ENCODE peak calls at places on chromosomes 16 and 17, in seven cellular contexts. E, C, G, L, Q, J and P are unnamed samples.

GRCh38 chr16:86772671-86773338 is 194.5 kb downstream of the FOXL1 start:
- DNase-seq in C (peak; percentile 36), J (no peak), E (peak; percentile 78), L (no peak), G (no peak), Q (no peak), P (no peak)

GRCh38 chr17:48639982-48640857 is 14.1 kb upstream of the HOXB9 start:
- DNase-seq in G (no peak), C (no peak), L (no peak), E (no peak), Q (no peak), J (no peak), P (no peak)

GRCh38 chr17:45110676-45111611 is 21.4 kb downstream of the PLCD3 start:
- DNase-seq in L (no peak), E (no peak), C (no peak), G (no peak), Q (peak; percentile 36), J (no peak), P (no peak)

GRCh38 chr16:86261379-86261778 is 248.9 kb upstream of the FOXF1 start:
- DNase-seq in L (no peak), E (peak; percentile 11), G (no peak), J (peak; percentile 44), C (no peak), Q (no peak), P (no peak)

GRCh38 chr16:11976850-11977205 is 294 bp downstream of the SNX29 start:
- DNase-seq in J (no peak), C (no peak), L (no peak), G (no peak), Q (no peak), E (no peak), P (no peak)

GRCh38 chr17:21463779-21464407 is 87.7 kb downstream of the KCNJ12 start:
- DNase-seq in C (peak; percentile 63), L (no peak), Q (no peak), G (no peak), E (no peak), J (no peak), P (no peak)

GRCh38 chr17:60640503-60640902 is 37.1 kb upstream of the BCAS3 start:
- DNase-seq in L (no peak), J (peak; percentile 49), E (no peak), Q (no peak), C (peak; percentile 45), G (no peak), P (no peak)

GRCh38 chr17:72452286-72453173 is 331.7 kb downstream of the SOX9 start:
- DNase-seq in L (no peak), G (no peak), Q (no peak), E (no peak), J (peak; percentile 52), C (no peak), P (no peak)

GRCh38 chr17:7294614-7295153 is at the start of gene YBX2:
- DNase-seq in E (no peak), C (peak; percentile 92), J (peak; percentile 89), L (no peak), G (peak; percentile 85), Q (peak; percentile 97), P (no peak)

DNA sequence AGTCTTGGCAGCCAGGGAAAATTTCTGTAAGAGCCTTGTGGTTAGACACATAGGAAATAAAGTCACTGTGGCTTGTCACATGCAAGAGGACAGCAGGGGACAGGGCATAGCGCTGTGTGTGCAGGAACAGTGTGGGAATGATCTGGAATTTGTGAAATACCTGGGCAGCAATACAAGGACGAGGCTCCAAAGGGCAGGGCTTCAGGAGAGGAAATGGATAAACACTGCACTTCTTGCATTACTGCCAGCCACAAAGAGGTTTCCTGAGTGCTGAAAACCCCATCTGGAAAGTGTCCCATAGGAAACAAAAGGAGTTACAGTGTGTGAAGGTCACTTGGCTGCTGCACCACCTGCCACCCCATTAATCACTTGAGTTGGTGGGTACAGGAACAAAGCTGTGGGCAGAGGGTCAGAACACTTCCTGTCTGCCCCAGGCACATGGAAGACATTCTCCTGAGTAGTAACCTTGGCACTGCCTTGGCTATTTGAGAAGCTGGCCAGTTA is 12.1 kb upstream of the HP start:
- DNase-seq in E (no peak), C (no peak), L (no peak), J (no peak), Q (no peak), G (no peak), P (no peak)
- H3K27ac ChIP-seq in E (no peak overlapping the region), C (no peak overlapping the region), L (no peak overlapping the region), J (no peak overlapping the region), Q (no peak overlapping the region), G (no peak overlapping the region), P (no peak overlapping the region)

DNA sequence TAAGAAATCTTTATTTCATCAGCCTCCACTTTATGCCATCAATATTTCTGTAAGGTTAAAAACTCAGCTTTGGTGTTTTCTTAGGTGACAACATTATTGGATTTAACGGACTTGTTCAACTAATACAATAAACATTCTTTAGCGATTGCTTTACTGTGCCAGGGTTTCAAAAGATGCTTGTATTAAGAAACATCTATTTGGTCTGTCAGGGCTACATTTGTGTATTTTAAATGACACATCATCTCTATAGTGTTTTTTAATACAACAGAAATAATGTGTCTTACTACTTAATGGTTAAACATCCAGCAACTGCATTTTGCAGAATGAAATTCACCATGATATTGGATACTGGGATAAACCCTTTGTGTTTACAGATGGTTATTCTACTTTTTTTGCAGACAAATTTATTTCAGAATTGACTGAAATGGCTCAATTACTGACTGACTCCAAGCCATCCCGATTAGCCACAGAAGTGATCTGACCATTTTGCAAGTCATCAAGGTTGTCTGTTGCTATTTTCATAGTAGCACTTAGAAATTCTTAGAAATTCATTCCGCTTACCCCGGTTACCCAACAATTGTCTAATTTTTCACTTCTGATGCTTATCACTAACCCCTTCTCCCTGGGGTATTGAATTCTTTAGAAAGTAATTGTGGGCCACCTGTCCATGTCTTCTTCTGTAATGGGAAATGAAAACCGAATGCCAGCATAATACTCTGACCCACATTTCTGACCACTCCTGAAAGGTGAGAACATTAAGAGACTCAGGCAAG is 63.7 kb downstream of the HS3ST3A1 start:
- DNase-seq in J (no peak), C (no peak), Q (no peak), G (no peak), L (no peak), E (no peak), P (no peak)
- H3K27ac ChIP-seq in J (no peak overlapping the region), C (no peak overlapping the region), Q (no peak overlapping the region), G (no peak overlapping the region), L (no peak overlapping the region), E (no peak overlapping the region), P (no peak overlapping the region)

GRCh38 chr17:16019347-16019746 is 19.7 kb downstream of the TTC19 start:
- DNase-seq in J (no peak), E (no peak), G (no peak), L (no peak), C (no peak), Q (no peak), P (no peak)

DNA sequence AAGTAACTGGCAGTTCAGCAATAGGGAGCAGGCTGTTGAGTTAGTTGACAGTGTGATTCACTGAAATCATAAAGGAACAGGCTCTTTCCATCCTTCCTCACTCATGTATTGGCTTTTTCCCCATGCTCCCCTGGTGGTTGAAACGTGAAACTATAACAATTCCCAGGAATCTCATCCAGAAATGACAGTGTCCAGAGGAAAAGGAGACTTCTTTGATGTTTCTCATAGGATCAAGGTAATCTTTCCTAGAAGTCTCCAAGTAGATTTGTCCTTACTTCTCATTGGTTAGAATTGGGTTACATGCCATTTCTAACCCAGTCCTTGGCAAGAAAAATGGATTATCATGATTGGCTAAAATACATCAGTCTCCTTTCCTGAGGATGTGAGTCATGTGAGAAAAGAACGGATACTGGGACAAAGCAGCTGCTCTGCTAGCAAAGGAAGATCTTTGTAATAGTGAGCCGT is 14.4 kb downstream of the TTC19 start:
- DNase-seq in C (peak; percentile 45), J (peak; percentile 78), Q (peak; percentile 50), E (peak; percentile 65), G (no peak), L (no peak), P (no peak)
- H3K27ac ChIP-seq in C (no peak overlapping the region), J (no peak overlapping the region), Q (peak overlapping the region; percentile 20), E (peak overlapping the region; percentile 41), G (no peak overlapping the region), L (no peak overlapping the region), P (peak overlapping the region; percentile 48)

DNA sequence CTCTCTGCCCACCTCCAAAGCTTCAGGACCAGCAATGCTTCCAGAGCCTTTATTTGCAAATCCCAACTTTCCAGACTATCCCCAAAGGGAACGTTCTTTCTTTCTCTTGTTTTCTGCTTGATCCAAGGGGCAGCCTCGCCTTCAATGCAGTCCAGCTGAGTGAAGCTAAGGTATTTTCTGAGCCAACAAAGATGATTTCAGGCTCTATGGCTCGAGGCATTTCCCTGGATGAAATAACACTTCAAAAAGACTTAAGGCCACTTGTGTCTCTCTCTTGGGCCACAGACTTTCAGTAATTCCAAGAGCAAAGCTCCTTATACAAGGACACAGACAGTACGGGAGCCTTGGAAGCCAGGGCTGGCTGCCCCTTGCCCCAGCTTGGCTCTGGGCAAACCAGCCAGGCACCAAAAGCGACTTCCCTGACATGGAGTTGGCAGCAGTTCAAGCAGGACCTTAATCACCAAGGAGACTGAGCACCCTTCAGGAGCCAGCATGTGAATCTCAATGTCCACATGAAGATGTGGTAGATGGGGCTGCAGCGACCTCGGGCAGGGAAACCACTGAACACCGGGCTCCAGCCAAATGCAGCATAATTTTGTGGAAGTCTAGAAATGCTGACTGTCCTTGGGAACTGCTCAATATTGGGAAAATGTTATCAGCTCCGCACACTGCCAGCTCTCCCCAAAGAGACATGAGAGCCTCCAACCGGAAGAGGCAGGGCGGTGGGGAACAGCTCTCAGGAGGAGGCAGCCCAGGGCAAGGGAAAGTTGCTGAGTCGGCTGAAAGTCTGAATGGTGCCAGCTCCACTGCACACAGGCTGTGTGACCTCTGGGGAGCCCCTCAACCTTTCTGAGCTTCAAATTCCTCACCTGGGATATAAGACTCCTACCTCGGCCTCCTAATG is 39.0 kb downstream of the TK2 start:
- DNase-seq in Q (no peak), G (peak; percentile 66), E (no peak), C (no peak), J (peak; percentile 35), L (peak; percentile 70), P (no peak)
- H3K27ac ChIP-seq in Q (peak overlapping the region; percentile 74), G (peak overlapping the region; percentile 58), E (no peak overlapping the region), C (no peak overlapping the region), J (peak overlapping the region; percentile 97), L (peak overlapping the region; percentile 46), P (peak overlapping the region; percentile 78)